ENCODE peak calls at places on chromosomes 3 and 15, in ten cellular contexts. W is activated naive CD8-positive, alpha-beta T cell treated with anti-CD3 and anti-CD28 coated beads, Interleukin-2, amount 50 U/mL, for 16 hours; U is C1 segment of cervical spinal cord; E is HEK293T; N is mesendoderm; K is RCC 7860; D is AG08396; L is stimulated activated effector memory CD8-positive, alpha-beta T cell treated with anti-CD3 and anti-CD28 coated beads, Interleukin-12 subunit alpha, Interleukin-12 subunit beta, amount 100 ng/mL, for 72 hours; C is neural progenitor cell; Z is right cardiac atrium. X is an unnamed sample.

GRCh38 chr15:80861776-80862175 is 82.6 kb downstream of the CEMIP start:
- DNase-seq in W (no peak), U (peak; percentile 48), E (no peak), N (no peak), K (no peak), D (no peak), L (no peak), C (no peak), Z (no peak), X (no peak)

GRCh38 chr3:42025388-42026138 is 63.7 kb upstream of the ULK4 start:
- DNase-seq in W (no peak), U (peak; percentile 85), E (peak; percentile 64), N (peak; percentile 95), K (peak; percentile 59), D (peak; percentile 87), L (no peak), C (peak; percentile 95), Z (peak; percentile 93), X (no peak)

GRCh38 chr3:124592658-124593441 is 137.4 kb upstream of the UMPS start:
- DNase-seq in W (no peak), U (no peak), E (no peak), N (peak; percentile 87), K (no peak), D (no peak), L (no peak), C (no peak), Z (no peak), X (no peak)

GRCh38 chr3:124044961-124045360 is 53.0 kb upstream of the ROPN1 start:
- DNase-seq in W (no peak), U (no peak), E (no peak), N (no peak), K (no peak), D (no peak), L (no peak), C (no peak), Z (no peak), X (no peak)

GRCh38 chr15:58513681-58514336 is 82.0 kb downstream of the LIPC start:
- DNase-seq in W (no peak), U (no peak), E (no peak), N (no peak), K (no peak), D (no peak), L (no peak), C (no peak), Z (no peak), X (no peak)

GRCh38 chr3:124586126-124587052 is 143.9 kb upstream of the UMPS start:
- DNase-seq in W (no peak), U (no peak), E (no peak), N (peak; percentile 91), K (no peak), D (no peak), L (no peak), C (peak; percentile 68), Z (no peak), X (no peak)

GRCh38 chr3:173214576-173214975 is 73.5 kb upstream of the SPATA16 start:
- DNase-seq in W (no peak), U (no peak), E (peak; percentile 7), N (peak; percentile 30), K (no peak), D (no peak), L (no peak), C (no peak), Z (no peak), X (no peak)

GRCh38 chr3:121995190-121996137 is 26.6 kb downstream of the ILDR1 start:
- DNase-seq in W (no peak), U (peak; percentile 51), E (peak; percentile 67), N (peak; percentile 90), K (peak; percentile 77), D (peak; percentile 57), L (no peak), C (peak; percentile 76), Z (peak; percentile 79), X (no peak)

GRCh38 chr3:134485075-134485536 is 679 bp downstream of the ANAPC13 start:
- DNase-seq in W (no peak), U (no peak), E (no peak), N (peak; percentile 62), K (no peak), D (no peak), L (no peak), C (peak; percentile 34), Z (no peak), X (no peak)

GRCh38 chr3:123346041-123346440 is 102.8 kb downstream of the ADCY5 start:
- DNase-seq in W (no peak), U (no peak), E (no peak), N (no peak), K (no peak), D (no peak), L (no peak), C (no peak), Z (peak; percentile 34), X (no peak)

GRCh38 chr3:33750216-33750558 is 32.1 kb upstream of the CLASP2 start:
- DNase-seq in W (no peak), U (no peak), E (no peak), N (peak; percentile 9), K (no peak), D (no peak), L (no peak), C (no peak), Z (no peak), X (no peak)

GRCh38 chr3:158121295-158121694 is 11.4 kb downstream of the RSRC1 start:
- DNase-seq in W (no peak), U (no peak), E (no peak), N (no peak), K (no peak), D (no peak), L (no peak), C (no peak), Z (no peak), X (no peak)

GRCh38 chr15:49900036-49900435 is 219.0 kb downstream of the ATP8B4 start:
- DNase-seq in W (no peak), U (no peak), E (no peak), N (no peak), K (no peak), D (no peak), L (no peak), C (no peak), Z (no peak), X (no peak)

GRCh38 chr15:101396484-101397261 is 92.8 kb downstream of the PCSK6 start:
- DNase-seq in W (no peak), U (no peak), E (no peak), N (no peak), K (no peak), D (no peak), L (no peak), C (no peak), Z (no peak), X (no peak)

GRCh38 chr3:110711851-110712396 is 359.7 kb upstream of the NECTIN3 start:
- DNase-seq in W (no peak), U (no peak), E (no peak), N (peak; percentile 89), K (peak; percentile 37), D (no peak), L (no peak), C (no peak), Z (no peak), X (no peak)

GRCh38 chr3:137217733-137218132 is 259.9 kb downstream of the IL20RB start:
- DNase-seq in W (no peak), U (no peak), E (peak; percentile 37), N (peak; percentile 47), K (no peak), D (no peak), L (no peak), C (peak; percentile 59), Z (no peak), X (no peak)

GRCh38 chr15:99906793-99907192 is 173.6 kb upstream of the LYSMD4 start:
- DNase-seq in W (no peak), U (no peak), E (no peak), N (no peak), K (no peak), D (no peak), L (no peak), C (no peak), Z (no peak), X (no peak)

GRCh38 chr3:157746391-157746790 is 243.2 kb upstream of the VEPH1 start:
- DNase-seq in W (no peak), U (no peak), E (no peak), N (no peak), K (no peak), D (no peak), L (no peak), C (no peak), Z (no peak), X (no peak)

GRCh38 chr3:195236076-195236798 is 34.7 kb downstream of the XXYLT1 start:
- DNase-seq in W (no peak), U (no peak), E (no peak), N (no peak), K (no peak), D (no peak), L (no peak), C (no peak), Z (peak; percentile 25), X (no peak)

GRCh38 chr15:49675051-49675450 is 54.2 kb downstream of the DTWD1 start:
- DNase-seq in W (no peak), U (no peak), E (no peak), N (peak; percentile 22), K (peak; percentile 67), D (peak; percentile 26), L (no peak), C (no peak), Z (no peak), X (no peak)

GRCh38 chr15:74781673-74782595 is at the start of gene CSK:
- DNase-seq in W (peak; percentile 49), U (peak; percentile 57), E (peak; percentile 98), N (peak; percentile 69), K (peak; percentile 23), D (peak; percentile 98), L (peak; percentile 84), C (peak; percentile 90), Z (peak; percentile 92), X (peak; percentile 68)

GRCh38 chr15:68278345-68279217 is 1.0 kb downstream of the FEM1B start:
- DNase-seq in W (peak; percentile 51), U (no peak), E (peak; percentile 52), N (peak; percentile 55), K (peak; percentile 35), D (no peak), L (no peak), C (no peak), Z (no peak), X (no peak)

GRCh38 chr3:81419196-81419595 is 342.2 kb downstream of the GBE1 start:
- DNase-seq in W (no peak), U (no peak), E (peak; percentile 9), N (no peak), K (peak; percentile 18), D (no peak), L (no peak), C (no peak), Z (no peak), X (no peak)

GRCh38 chr3:34683851-34684250 is 885.4 kb downstream of the PDCD6IP start:
- DNase-seq in W (no peak), U (no peak), E (peak; percentile 12), N (peak; percentile 77), K (peak; percentile 13), D (peak; percentile 3), L (no peak), C (peak; percentile 79), Z (peak; percentile 90), X (no peak)

GRCh38 chr3:107239703-107240102 is 137.5 kb upstream of the CCDC54 start:
- DNase-seq in W (no peak), U (no peak), E (no peak), N (no peak), K (no peak), D (no peak), L (no peak), C (no peak), Z (no peak), X (no peak)

GRCh38 chr15:82850242-82850591 is 40.8 kb downstream of the WHAMM start:
- DNase-seq in W (no peak), U (peak; percentile 38), E (no peak), N (peak; percentile 50), K (peak; percentile 37), D (peak; percentile 61), L (no peak), C (peak; percentile 28), Z (no peak), X (no peak)

GRCh38 chr3:184110316-184110725 is 13.5 kb downstream of the HTR3E start:
- DNase-seq in W (no peak), U (no peak), E (no peak), N (peak; percentile 69), K (peak; percentile 73), D (no peak), L (no peak), C (peak; percentile 3), Z (no peak), X (no peak)

GRCh38 chr15:48395532-48396011 is 64.3 kb downstream of the DUT start:
- DNase-seq in W (no peak), U (peak; percentile 39), E (no peak), N (no peak), K (no peak), D (peak; percentile 68), L (no peak), C (no peak), Z (peak; percentile 92), X (no peak)